ENCODE peak calls at places on chromosomes 11 and 22, in four cellular contexts. J is lower leg skin, S is midbrain, I is mesenchymal stem cell. D is an unnamed sample.

GRCh38 chr11:23995891-23996290 is 501.0 kb upstream of the LUZP2 start:
- DNase-seq in J (no peak), I (peak; percentile 45), S (no peak), D (no peak)

GRCh38 chr11:2807801-2808241 is 77.8 kb downstream of the CDKN1C start:
- DNase-seq in I (no peak), J (peak; percentile 82), S (no peak), D (peak; percentile 42)

GRCh38 chr11:119103793-119104192 is 2.1 kb upstream of the DPAGT1 start:
- DNase-seq in S (no peak), I (no peak), J (no peak), D (no peak)

GRCh38 chr11:46336781-46337180 is 10.5 kb upstream of the DGKZ start:
- DNase-seq in S (no peak), I (peak; percentile 41), J (no peak), D (no peak)

GRCh38 chr11:40388097-40388818 is 1071.2 kb downstream of the LRRC4C start:
- DNase-seq in I (peak; percentile 35), S (no peak), J (no peak), D (no peak)

GRCh38 chr22:26484360-26484706 is 656 bp downstream of the SRRD start:
- DNase-seq in I (no peak), J (no peak), S (no peak), D (no peak)

GRCh38 chr11:32333335-32333991 is 101.9 kb downstream of the WT1 start:
- DNase-seq in S (peak; percentile 57), I (peak; percentile 64), J (peak; percentile 86), D (peak; percentile 66)

GRCh38 chr11:35658028-35658948 is 4.3 kb upstream of the TRIM44 start:
- DNase-seq in I (no peak), J (no peak), S (no peak), D (no peak)

GRCh38 chr11:2923446-2924375 is 5.5 kb downstream of the PHLDA2 start:
- DNase-seq in S (no peak), I (no peak), J (no peak), D (no peak)

GRCh38 chr11:92457250-92457649 is 232.6 kb downstream of the FAT3 start:
- DNase-seq in J (no peak), S (no peak), I (no peak), D (no peak)